ENCODE peak calls at places on chromosome 11, in ten cellular contexts. E, J, F, P, Y, A, K, S, V and G are unnamed samples.

GRCh38 chr11:34423300-34423699 is 15.4 kb upstream of the CAT start:
- DNase-seq in E (no peak), J (no peak), F (no peak), P (no peak), Y (no peak), A (no peak), K (no peak), S (no peak), V (no peak), G (no peak)

GRCh38 chr11:69240332-69241074 is 53.5 kb upstream of the MYEOV start:
- DNase-seq in E (peak), J (no peak), F (no peak), P (no peak), Y (no peak), A (peak), K (peak), S (no peak), V (peak), G (no peak)

GRCh38 chr11:16154715-16155396 is 201.5 kb downstream of the SOX6 start:
- DNase-seq in E (no peak), J (no peak), F (no peak), P (no peak), Y (no peak), A (no peak), K (no peak), S (no peak), V (no peak), G (no peak)

GRCh38 chr11:132674161-132674560 is 858.1 kb downstream of the OPCML start:
- DNase-seq in E (no peak), J (peak), F (no peak), P (no peak), Y (no peak), A (no peak), K (no peak), S (no peak), V (no peak), G (no peak)

GRCh38 chr11:34757026-34757451 is 136.1 kb downstream of the EHF start:
- DNase-seq in E (no peak), J (no peak), F (no peak), P (no peak), Y (no peak), A (no peak), K (no peak), S (no peak), V (no peak), G (no peak)

GRCh38 chr11:118622376-118623290 is 15.2 kb downstream of the PHLDB1 start:
- DNase-seq in E (peak), J (no peak), F (peak), P (no peak), Y (no peak), A (no peak), K (no peak), S (peak), V (peak), G (peak)

GRCh38 chr11:117606211-117606610 is 190.8 kb downstream of the DSCAML1 start:
- DNase-seq in E (no peak), J (no peak), F (no peak), P (no peak), Y (no peak), A (no peak), K (no peak), S (no peak), V (no peak), G (no peak)

GRCh38 chr11:28105869-28106268 is 2.1 kb downstream of the KIF18A start:
- DNase-seq in E (no peak), J (no peak), F (no peak), P (no peak), Y (no peak), A (no peak), K (no peak), S (no peak), V (peak), G (no peak)

GRCh38 chr11:78228467-78228866 is 39.7 kb downstream of the USP35 start:
- DNase-seq in E (peak), J (peak), F (peak), P (no peak), Y (no peak), A (peak), K (no peak), S (no peak), V (peak), G (no peak)

GRCh38 chr11:75193711-75194110 is 42.8 kb downstream of the SLCO2B1 start:
- DNase-seq in E (no peak), J (no peak), F (no peak), P (no peak), Y (no peak), A (peak), K (no peak), S (no peak), V (no peak), G (no peak)

GRCh38 chr11:17413414-17414316 is 25.2 kb upstream of the KCNJ11 start:
- DNase-seq in E (no peak), J (no peak), F (no peak), P (no peak), Y (no peak), A (no peak), K (no peak), S (no peak), V (no peak), G (no peak)

GRCh38 chr11:69640995-69641581 is at the start of gene CCND1:
- DNase-seq in E (peak), J (no peak), F (peak), P (no peak), Y (no peak), A (peak), K (peak), S (no peak), V (peak), G (peak)

GRCh38 chr11:71059662-71060061 is 192.7 kb downstream of the SHANK2 start:
- DNase-seq in E (no peak), J (no peak), F (no peak), P (no peak), Y (no peak), A (no peak), K (no peak), S (no peak), V (no peak), G (no peak)

GRCh38 chr11:35364101-35364780 is 55.1 kb downstream of the SLC1A2 start:
- DNase-seq in E (peak), J (no peak), F (peak), P (peak), Y (peak), A (no peak), K (peak), S (peak), V (peak), G (peak)

GRCh38 chr11:10908215-10908990 is 50.5 kb upstream of the ZBED5 start:
- DNase-seq in E (peak), J (no peak), F (peak), P (no peak), Y (no peak), A (no peak), K (no peak), S (no peak), V (peak), G (peak)

GRCh38 chr11:281486-282161 is 3.4 kb downstream of the NLRP6 start:
- DNase-seq in E (no peak), J (no peak), F (no peak), P (no peak), Y (no peak), A (no peak), K (no peak), S (peak), V (no peak), G (no peak)
- H3K4me3 ChIP-seq in E (no peak), J (no peak), F (no peak), P (no peak), Y (peak), A (no peak), K (no peak), S (no peak), V (no peak), G (no peak)

GRCh38 chr11:100442017-100442416 is 245.1 kb upstream of the ARHGAP42 start:
- DNase-seq in E (no peak), J (no peak), F (no peak), P (no peak), Y (no peak), A (no peak), K (no peak), S (no peak), V (no peak), G (no peak)

DNA sequence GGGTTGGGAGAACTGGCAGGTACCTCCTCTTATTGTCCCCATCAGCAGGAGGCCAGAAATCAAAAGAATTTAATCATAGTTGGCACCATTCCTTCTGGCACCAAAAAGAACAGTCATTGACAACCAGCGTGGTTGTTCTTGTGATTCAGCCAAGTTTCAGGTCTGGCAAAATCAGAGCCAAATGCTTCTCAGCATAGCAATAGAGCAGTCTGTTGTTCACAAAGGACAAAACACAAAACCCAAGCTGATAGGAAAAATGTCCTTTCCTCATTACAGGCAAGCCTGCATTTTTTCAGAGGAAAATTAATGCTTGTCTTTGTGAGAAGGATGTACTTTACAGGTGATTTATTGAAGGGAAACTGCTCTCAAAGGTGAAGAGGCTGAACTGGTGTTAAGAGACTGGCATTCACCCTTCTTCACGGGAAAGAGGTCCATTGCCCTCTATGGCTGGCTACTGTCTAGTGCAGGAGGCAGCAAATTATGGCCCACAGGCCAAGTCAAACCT is 241.8 kb upstream of the ARHGAP42 start:
- DNase-seq in E (no peak), J (no peak), F (no peak), P (no peak), Y (no peak), A (no peak), K (no peak), S (no peak), V (peak), G (no peak)
- TF ChIP-seq CTCF in E (no peak), J (no peak), F (no peak), P (no peak), Y (no peak), A (peak), K (no peak), S (no peak), V (no peak), G (no peak)

GRCh38 chr11:56849250-56849649 is 100.8 kb upstream of the OR9G4 start:
- DNase-seq in E (no peak), J (no peak), F (no peak), P (no peak), Y (no peak), A (no peak), K (no peak), S (no peak), V (no peak), G (no peak)
- H3K4me3 ChIP-seq in E (no peak), J (no peak), F (no peak), P (no peak), Y (no peak), A (no peak), K (no peak), S (no peak), V (no peak), G (no peak)

GRCh38 chr11:63974259-63975143 is at the start of gene COX8A:
- DNase-seq in E (peak), J (peak), F (peak), P (peak), Y (peak), A (peak), K (peak), S (peak), V (peak), G (peak)
- TF ChIP-seq CTCF in E (peak), J (no peak), F (peak), P (no peak), Y (no peak), A (peak), K (peak), S (peak), V (peak), G (peak)